ENCODE peak calls at places on chromosomes 12 and 14, in nine cellular contexts. X, R, Z, K, I, S, V, C and G are unnamed samples.

GRCh38 chr12:92928431-92928961 is 599 bp downstream of the EEA1 start:
- DNase-seq in I (no peak), S (no peak), X (peak), K (peak), V (no peak), C (no peak), R (no peak), Z (peak), G (no peak)

GRCh38 chr14:52949711-52950409 is 990 bp downstream of the FERMT2 start:
- DNase-seq in S (no peak), R (no peak), V (peak), K (peak), X (peak), C (no peak), I (no peak), Z (peak), G (no peak)

GRCh38 chr12:95605087-95605486 is 53.8 kb upstream of the USP44 start:
- DNase-seq in K (peak), X (peak), Z (no peak), V (peak), R (no peak), I (no peak), S (no peak), C (no peak), G (no peak)

GRCh38 chr12:121830134-121830533 is 26.3 kb downstream of the SETD1B start:
- DNase-seq in S (no peak), R (no peak), Z (no peak), K (no peak), X (no peak), V (no peak), I (no peak), C (no peak), G (no peak)

GRCh38 chr14:94021001-94021400 is 5.1 kb upstream of the OTUB2 start:
- DNase-seq in K (no peak), C (no peak), X (peak), S (no peak), Z (no peak), V (peak), I (no peak), R (no peak), G (no peak)

GRCh38 chr12:122389677-122390076 is 32.8 kb downstream of the CLIP1 start:
- DNase-seq in V (no peak), R (no peak), X (no peak), S (no peak), C (no peak), Z (no peak), I (no peak), K (peak), G (no peak)

GRCh38 chr14:90301580-90302181 is 30.1 kb downstream of the NRDE2 start:
- DNase-seq in K (peak), V (peak), S (no peak), C (no peak), Z (no peak), R (no peak), X (peak), I (no peak), G (peak)

GRCh38 chr14:78425332-78425731 is 255.2 kb downstream of the NRXN3 start:
- DNase-seq in X (no peak), V (no peak), C (no peak), K (no peak), Z (no peak), I (no peak), S (no peak), R (no peak), G (no peak)

GRCh38 chr14:51216602-51217001 is 23.4 kb upstream of the TMX1 start:
- DNase-seq in I (no peak), C (no peak), X (no peak), K (no peak), V (no peak), R (no peak), Z (no peak), S (no peak), G (no peak)

GRCh38 chr14:99574099-99574880 is 29.7 kb downstream of the CCDC85C start:
- DNase-seq in S (no peak), R (no peak), V (peak), K (peak), X (peak), I (peak), Z (no peak), C (peak), G (peak)

GRCh38 chr12:79373896-79374499 is 316.8 kb downstream of the PAWR start:
- DNase-seq in V (peak), Z (no peak), I (no peak), X (peak), K (peak), S (no peak), C (peak), R (no peak), G (no peak)

GRCh38 chr14:71651228-71651627 is 281.0 kb upstream of the RGS6 start:
- DNase-seq in V (peak), X (peak), C (no peak), K (peak), R (no peak), S (no peak), I (no peak), Z (peak), G (peak)

GRCh38 chr14:75022655-75023054 is 19.9 kb downstream of the EIF2B2 start:
- DNase-seq in R (no peak), Z (no peak), V (peak), I (no peak), S (no peak), C (no peak), K (no peak), X (peak), G (no peak)
- TF ChIP-seq CTCF in R (no peak), Z (peak), V (peak), I (no peak), S (peak), C (no peak), K (peak), X (peak), G (peak)

DNA sequence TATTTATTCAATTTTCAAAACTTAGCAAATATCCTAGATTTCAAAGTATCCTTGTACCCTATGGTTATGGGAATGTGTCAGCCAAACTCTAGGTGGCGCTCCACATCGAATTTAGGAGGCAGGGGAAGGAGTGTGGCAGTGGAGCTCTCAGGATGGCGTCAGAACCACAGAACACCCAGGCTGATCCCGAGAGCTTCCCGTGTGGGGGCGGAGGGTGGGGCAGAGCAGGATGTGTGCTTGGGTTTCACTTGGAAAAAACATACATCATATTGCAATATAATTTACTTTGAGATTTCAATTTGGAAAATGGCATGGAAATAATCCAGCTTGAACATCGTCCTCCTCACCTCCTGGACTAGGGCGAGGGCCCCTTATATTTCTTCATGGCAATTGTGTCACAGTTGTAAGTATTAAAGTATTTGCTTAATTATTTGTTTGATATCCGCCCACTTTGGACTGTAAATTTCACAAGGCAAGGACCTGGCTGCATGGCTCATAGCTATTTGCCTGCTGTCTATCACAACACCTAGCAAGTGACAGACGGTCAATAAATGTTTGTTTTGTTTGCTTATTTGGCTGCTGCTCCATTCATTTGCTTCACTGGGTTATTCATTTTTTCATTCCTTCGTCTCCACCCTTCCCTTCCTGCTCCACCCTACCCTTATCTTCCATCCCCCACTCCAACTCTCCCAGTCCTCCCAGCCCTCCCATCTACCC is 221.5 kb upstream of the HMGA2 start:
- DNase-seq in V (peak), I (peak), C (peak), K (peak), R (peak), X (peak), Z (peak), S (peak), G (peak)
- H3K4me3 ChIP-seq in V (peak), I (peak), C (no peak), K (peak), R (no peak), X (peak), Z (peak), S (no peak), G (peak)

GRCh38 chr12:106171117-106171750 is 32.5 kb upstream of the NUAK1 start:
- DNase-seq in K (peak), X (no peak), R (no peak), C (no peak), S (no peak), Z (no peak), V (no peak), I (no peak), G (no peak)
- TF ChIP-seq CTCF in K (peak), X (no peak), R (no peak), C (no peak), S (no peak), Z (no peak), V (no peak), I (no peak), G (no peak)

GRCh38 chr12:108825205-108825950 is 32.0 kb downstream of the SSH1 start:
- DNase-seq in R (no peak), Z (no peak), I (no peak), C (no peak), S (peak), X (peak), K (peak), V (peak), G (no peak)
- H3K4me3 ChIP-seq in R (peak), Z (peak), I (no peak), C (no peak), S (no peak), X (peak), K (peak), V (peak), G (peak)

GRCh38 chr12:132602578-132603239 is 7.7 kb downstream of the LRCOL1 start:
- DNase-seq in C (peak), R (peak), I (no peak), Z (no peak), K (no peak), X (no peak), S (no peak), V (no peak), G (no peak)

GRCh38 chr12:132597333-132598283 is 12.8 kb downstream of the LRCOL1 start:
- DNase-seq in X (peak), Z (no peak), S (no peak), I (no peak), K (peak), V (peak), C (no peak), R (peak), G (peak)

GRCh38 chr12:132603240-132604107 is 6.9 kb downstream of the LRCOL1 start:
- DNase-seq in V (no peak), Z (no peak), S (no peak), C (peak), I (no peak), R (peak), K (no peak), X (no peak), G (no peak)

GRCh38 chr12:132601171-132601883 is 9.1 kb downstream of the LRCOL1 start:
- DNase-seq in V (no peak), K (no peak), I (no peak), Z (no peak), X (no peak), S (no peak), C (no peak), R (peak), G (no peak)

DNA sequence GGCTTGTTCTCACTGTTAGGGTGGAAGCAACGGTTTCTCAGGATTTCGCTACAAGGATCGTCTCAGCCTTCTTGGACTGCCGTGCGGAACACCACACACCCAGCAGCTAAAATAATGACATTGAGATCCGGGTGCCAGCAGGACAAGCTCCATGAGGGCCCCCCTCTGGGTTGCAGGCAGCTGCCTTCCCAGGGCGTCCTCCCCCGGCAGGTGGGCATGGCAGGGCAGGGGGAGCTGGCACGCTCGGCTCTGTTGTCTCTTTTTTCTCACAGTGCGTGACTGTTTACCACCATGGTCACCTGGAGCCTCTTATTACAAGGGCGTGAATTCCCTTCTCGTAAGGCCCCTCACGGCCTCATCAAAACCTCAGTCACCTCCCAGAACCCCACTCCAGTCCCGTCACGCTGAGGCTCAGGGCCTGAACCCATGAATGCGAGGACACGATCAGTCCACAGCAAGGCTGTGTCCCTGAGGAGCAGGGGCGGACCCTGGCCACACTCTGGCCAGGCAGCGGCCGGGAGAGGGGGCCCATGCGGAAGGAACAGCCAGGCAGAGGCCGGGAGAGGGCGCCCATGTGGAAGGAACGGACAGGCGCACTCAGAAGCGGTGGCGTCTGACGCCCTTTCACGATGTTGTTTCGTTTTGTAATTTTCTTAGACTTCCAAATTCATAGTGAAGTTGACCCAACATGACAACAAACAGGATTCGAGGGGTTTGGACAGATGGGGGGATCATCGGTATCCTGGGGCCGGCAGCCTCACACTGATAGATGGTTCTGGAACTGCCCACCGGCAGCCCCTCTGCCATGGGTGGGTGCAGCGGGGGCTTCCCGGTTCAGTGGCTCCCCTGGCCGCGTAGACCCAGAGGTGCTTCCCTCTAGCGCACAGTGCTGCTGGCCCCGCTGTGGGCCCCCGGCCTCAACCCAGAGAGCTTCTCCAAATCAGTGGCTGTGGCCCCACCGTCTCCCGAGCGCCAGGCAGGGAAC is 10.0 kb downstream of the LRCOL1 start:
- DNase-seq in X (peak), R (peak), K (peak), Z (peak), C (peak), S (no peak), V (peak), I (no peak), G (peak)
- TF ChIP-seq CTCF in X (peak), R (peak), K (peak), Z (peak), C (peak), S (peak), V (peak), I (peak), G (peak)

DNA sequence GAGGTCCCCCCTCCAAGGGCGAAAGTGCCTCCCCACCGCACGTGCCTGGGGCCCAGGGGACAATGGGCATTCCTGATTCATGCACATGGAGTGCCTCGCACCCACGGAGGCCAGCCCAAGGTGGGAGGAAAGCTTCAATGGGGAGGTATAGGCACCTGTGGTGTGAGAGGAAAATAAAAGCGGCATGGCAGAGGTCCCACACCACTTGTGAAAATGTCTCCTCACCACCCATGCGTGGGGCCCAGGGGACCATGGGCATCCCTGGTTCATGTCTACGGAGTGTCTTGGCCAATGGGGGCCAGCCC is 384.7 kb downstream of the ALG10 start:
- DNase-seq in S (no peak), Z (no peak), I (peak), C (peak), R (peak), V (no peak), X (no peak), K (no peak), G (no peak)
- H3K4me3 ChIP-seq in S (no peak), Z (no peak), I (no peak), C (no peak), R (no peak), V (no peak), X (no peak), K (no peak), G (no peak)

DNA sequence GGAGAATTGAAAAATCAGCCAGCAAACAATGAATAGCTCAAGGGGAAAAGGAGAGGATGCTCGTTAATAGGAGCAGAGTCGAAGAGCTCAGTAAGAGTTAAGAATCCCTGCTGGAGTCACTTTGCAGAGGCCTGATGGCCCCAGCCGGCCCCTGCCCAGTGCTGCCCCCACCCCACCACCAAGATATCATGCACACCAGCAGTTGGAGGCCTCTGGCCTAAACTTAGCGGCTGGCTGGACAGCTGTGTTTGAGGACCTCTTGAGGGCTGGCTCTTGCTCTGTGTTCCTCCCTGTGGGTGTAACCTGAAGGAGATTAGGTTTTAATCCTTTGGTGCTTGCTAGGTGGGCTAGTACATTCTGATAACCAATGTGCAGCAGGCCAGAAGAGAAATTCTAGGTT is 142.0 kb downstream of the PLXNC1 start:
- DNase-seq in S (no peak), X (no peak), R (no peak), K (no peak), V (no peak), C (no peak), I (no peak), Z (no peak), G (no peak)
- TF ChIP-seq CTCF in S (no peak), X (no peak), R (no peak), K (no peak), V (no peak), C (no peak), I (no peak), Z (no peak), G (no peak)

DNA sequence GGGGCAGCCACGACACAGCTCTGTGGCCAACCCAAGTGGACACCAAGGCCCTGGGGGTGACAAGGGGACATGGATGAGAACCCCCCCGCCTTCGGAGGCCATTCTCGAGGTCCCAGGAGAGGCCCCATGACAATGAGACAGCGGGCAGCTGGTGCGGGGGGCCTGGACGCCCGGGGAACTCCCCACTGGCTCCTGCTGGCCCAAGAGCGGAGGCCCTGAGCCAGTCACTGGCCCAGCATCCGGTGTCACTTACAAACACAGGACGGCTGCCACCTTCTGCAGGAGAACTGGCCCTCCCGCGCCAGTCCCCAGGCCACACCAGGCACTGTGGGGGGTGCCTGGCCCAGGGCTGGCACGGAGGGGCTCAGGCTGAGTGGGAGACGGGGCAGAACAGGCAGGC is 51.4 kb downstream of the NCOR2 start:
- DNase-seq in C (peak), I (peak), S (no peak), Z (no peak), R (no peak), X (no peak), V (no peak), K (no peak), G (no peak)
- H3K4me3 ChIP-seq in C (no peak), I (peak), S (no peak), Z (no peak), R (no peak), X (peak), V (no peak), K (peak), G (peak)